ENCODE peak calls at places on chromosomes 3 and 15, in ten cellular contexts. F is GM23338, Q is spleen, U is HL-60, D is esophagus muscularis mucosa, G is suprapubic skin, Z is H1, J is sigmoid colon, S is breast epithelium, B is upper lobe of left lung. Y is an unnamed sample.
A peak's percentile ranks its signal among the peaks of the same experiment; 100 is the strongest.

GRCh38 chr3:159175391-159175725 is 373.5 kb downstream of the MFSD1 start:
- DNase-seq in F (no peak), Q (no peak), U (no peak), D (no peak), G (no peak), Z (no peak), J (no peak), S (no peak), B (no peak), Y (no peak)

GRCh38 chr15:63968122-63968524 is 78.2 kb downstream of the DAPK2 start:
- DNase-seq in F (no peak), Q (peak; percentile 15), U (no peak), D (no peak), G (no peak), Z (no peak), J (no peak), S (peak; percentile 57), B (no peak), Y (no peak)

GRCh38 chr15:34217587-34218225 is 7.1 kb upstream of the EMC4 start:
- DNase-seq in F (no peak), Q (no peak), U (no peak), D (no peak), G (no peak), Z (no peak), J (no peak), S (no peak), B (no peak), Y (no peak)

GRCh38 chr3:107425033-107425432 is 47.8 kb downstream of the CCDC54 start:
- DNase-seq in F (no peak), Q (no peak), U (no peak), D (no peak), G (no peak), Z (no peak), J (no peak), S (no peak), B (no peak), Y (no peak)

GRCh38 chr15:77607111-77607893 is 25.4 kb downstream of the LINGO1 start:
- DNase-seq in F (no peak), Q (no peak), U (no peak), D (no peak), G (no peak), Z (no peak), J (no peak), S (no peak), B (no peak), Y (no peak)

GRCh38 chr3:111594205-111594604 is 941 bp downstream of the ZBED2 start:
- DNase-seq in F (no peak), Q (no peak), U (no peak), D (no peak), G (no peak), Z (no peak), J (no peak), S (no peak), B (no peak), Y (no peak)

GRCh38 chr15:61752001-61752400 is 308.2 kb downstream of the VPS13C start:
- DNase-seq in F (peak; percentile 64), Q (no peak), U (no peak), D (no peak), G (no peak), Z (no peak), J (no peak), S (no peak), B (no peak), Y (no peak)

GRCh38 chr15:70345251-70346019 is 247.7 kb upstream of the TLE3 start:
- DNase-seq in F (no peak), Q (no peak), U (no peak), D (peak; percentile 89), G (no peak), Z (peak; percentile 29), J (no peak), S (peak; percentile 12), B (no peak), Y (no peak)

GRCh38 chr15:91253605-91254004 is 153.5 kb downstream of the SV2B start:
- DNase-seq in F (no peak), Q (no peak), U (peak; percentile 88), D (no peak), G (no peak), Z (no peak), J (no peak), S (no peak), B (no peak), Y (no peak)

DNA sequence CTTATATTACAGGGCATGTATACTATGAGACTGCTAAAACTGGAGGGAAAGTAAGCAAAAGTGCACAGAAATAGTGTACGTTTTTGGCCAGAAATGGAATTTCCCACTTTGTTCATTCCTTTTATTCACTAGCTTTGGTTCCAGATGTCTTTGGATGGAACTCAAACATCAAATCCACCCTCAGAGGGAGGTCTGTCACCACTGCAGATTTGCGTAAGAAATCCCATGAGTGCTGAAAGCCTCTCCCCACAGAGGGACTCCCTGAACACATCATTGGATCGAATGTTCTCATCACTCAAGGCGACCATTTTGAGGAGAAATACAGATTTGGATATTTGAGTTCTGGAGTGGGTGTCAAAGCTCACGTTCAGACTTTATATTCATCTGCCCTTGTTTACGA is 71.6 kb downstream of the FEM1B start:
- DNase-seq in F (no peak), Q (no peak), U (no peak), D (no peak), G (no peak), Z (no peak), J (no peak), S (no peak), B (no peak), Y (no peak)
- H3K27ac ChIP-seq in F (no peak overlapping the region), Q (no peak overlapping the region), U (no peak overlapping the region), D (no peak overlapping the region), G (no peak overlapping the region), Z (no peak overlapping the region), J (no peak overlapping the region), S (no peak overlapping the region), B (no peak overlapping the region), Y (no peak overlapping the region)

GRCh38 chr3:129567176-129567705 is 24.3 kb downstream of the H1-8 start:
- DNase-seq in F (no peak), Q (no peak), U (no peak), D (no peak), G (no peak), Z (no peak), J (no peak), S (no peak), B (peak; percentile 91), Y (no peak)
- TF ChIP-seq POLR2AphosphoS5 in F (no peak), Q (peak; percentile 72), U (no peak), D (no peak), G (no peak), Z (no peak), J (no peak), S (no peak), B (no peak), Y (no peak)

DNA sequence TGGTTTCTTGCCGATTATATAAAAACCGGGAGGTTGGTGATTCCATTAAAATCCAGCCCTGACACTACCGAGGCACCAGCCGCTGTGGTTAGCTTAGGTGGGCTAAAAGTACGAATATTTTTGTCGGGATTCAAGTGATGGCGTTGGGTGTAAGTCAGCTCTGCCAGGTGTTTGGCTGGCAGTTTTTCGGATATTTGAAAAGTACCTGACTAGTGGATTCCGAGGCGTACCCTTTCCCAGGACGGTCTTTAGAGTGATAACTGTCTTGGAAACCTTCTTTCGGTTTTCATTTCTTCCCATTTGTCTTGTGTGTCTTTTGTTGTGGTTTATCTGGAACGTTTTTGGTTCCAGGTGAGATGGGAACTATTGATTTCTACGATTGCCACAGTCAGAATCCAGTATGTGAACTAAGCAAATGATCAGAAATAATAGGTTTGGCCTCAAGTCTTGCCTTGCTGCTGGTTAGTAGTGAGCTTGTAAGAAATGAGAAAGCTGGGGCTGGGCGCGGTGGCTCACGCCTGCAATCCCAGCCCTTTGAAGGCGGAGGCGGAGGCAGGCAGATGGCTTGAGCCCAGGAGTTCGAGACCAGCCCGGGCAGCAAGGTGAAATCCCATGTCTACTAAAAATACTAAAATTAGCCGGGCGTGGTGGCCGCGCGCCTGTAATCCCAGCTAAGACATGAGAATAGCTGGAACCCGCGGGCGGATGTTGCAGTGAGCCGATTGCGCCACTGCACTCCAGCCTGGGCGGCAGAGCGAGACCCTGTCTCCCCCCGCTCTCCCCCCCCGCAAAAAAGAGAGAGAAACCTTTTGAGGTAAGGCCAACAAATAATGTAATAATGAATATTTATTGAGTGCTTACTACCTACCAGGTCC is 1.4 kb downstream of the FYTTD1 start:
- DNase-seq in F (no peak), Q (peak; percentile 83), U (peak; percentile 65), D (no peak), G (peak; percentile 84), Z (no peak), J (peak; percentile 90), S (peak; percentile 26), B (peak; percentile 82), Y (peak; percentile 40)
- TF ChIP-seq CTCF in F (no peak), Q (no peak), U (no peak), D (no peak), G (no peak), Z (no peak), J (no peak), S (no peak), B (no peak), Y (no peak)

GRCh38 chr15:38325290-38325990 is 72.8 kb downstream of the SPRED1 start:
- DNase-seq in F (no peak), Q (no peak), U (no peak), D (no peak), G (no peak), Z (no peak), J (no peak), S (peak; percentile 21), B (no peak), Y (no peak)

GRCh38 chr15:38320181-38320580 is 67.5 kb downstream of the SPRED1 start:
- DNase-seq in F (no peak), Q (no peak), U (no peak), D (no peak), G (no peak), Z (no peak), J (no peak), S (no peak), B (no peak), Y (no peak)

DNA sequence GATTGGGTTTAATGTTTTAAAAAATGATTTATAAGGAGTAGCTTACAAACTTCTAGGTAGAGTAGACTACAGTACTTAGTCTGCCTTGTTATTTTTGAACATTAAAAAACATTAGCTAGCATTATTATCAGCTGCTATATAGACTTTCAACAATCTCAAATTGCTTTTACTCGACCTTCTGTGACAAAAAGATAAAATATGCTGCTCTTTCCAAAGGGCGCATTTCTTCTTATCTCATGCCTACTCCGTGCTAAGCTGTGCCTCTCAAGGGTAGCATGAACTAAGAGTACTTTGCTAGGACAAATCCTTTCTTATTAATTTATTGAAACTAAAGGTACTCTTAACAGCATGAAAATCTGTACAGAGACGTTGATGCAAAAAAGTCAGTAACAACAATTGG is 71.3 kb downstream of the SPRED1 start:
- DNase-seq in F (no peak), Q (no peak), U (no peak), D (no peak), G (no peak), Z (no peak), J (no peak), S (no peak), B (no peak), Y (no peak)
- H3K27ac ChIP-seq in F (no peak overlapping the region), Q (no peak overlapping the region), U (no peak overlapping the region), D (no peak overlapping the region), G (no peak overlapping the region), Z (no peak overlapping the region), J (no peak overlapping the region), S (no peak overlapping the region), B (no peak overlapping the region), Y (no peak overlapping the region)

GRCh38 chr3:196643201-196643749 is 3.8 kb downstream of the NRROS start:
- DNase-seq in F (no peak), Q (peak; percentile 94), U (peak; percentile 93), D (no peak), G (no peak), Z (no peak), J (peak; percentile 75), S (no peak), B (no peak), Y (no peak)
- TF ChIP-seq POLR2AphosphoS5 in F (no peak), Q (peak; percentile 82), U (peak; percentile 69), D (no peak), G (no peak), Z (no peak), J (no peak), S (no peak), B (peak; percentile 43), Y (no peak)

Y was measured in stomach.